ENCODE peak calls at places on chromosomes 7 and 10, in nine cellular contexts. One of them, this sample, is unnamed.

GRCh38 chr7:28296571-28297483 is 115.5 kb upstream of the CREB5 start:
- DNase-seq in occipital lobe: no peak
- DNase-seq in BJ: no peak
- DNase-seq in iPS DF 6.9: no peak
- DNase-seq in activated naive CD4-positive, alpha-beta T cell treated with anti-CD3 and anti-CD28 coated beads for 36 hours: peak
- DNase-seq in left ventricle myocardium inferior: peak
- DNase-seq in GM04503: no peak
- DNase-seq in stimulated activated CD4-positive, alpha-beta T cell treated with anti-CD3 and anti-CD28 coated beads, TNF-alpha, amount 100 ng/mL, for 24 hours: peak
- DNase-seq in cardiac septum: no peak
- DNase-seq in this sample: no peak

GRCh38 chr10:60203993-60204618 is 185.6 kb downstream of the ANK3 start:
- DNase-seq in activated naive CD4-positive, alpha-beta T cell treated with anti-CD3 and anti-CD28 coated beads for 36 hours: no peak
- DNase-seq in BJ: no peak
- DNase-seq in iPS DF 6.9: no peak
- DNase-seq in cardiac septum: no peak
- DNase-seq in GM04503: no peak
- DNase-seq in left ventricle myocardium inferior: no peak
- DNase-seq in occipital lobe: no peak
- DNase-seq in stimulated activated CD4-positive, alpha-beta T cell treated with anti-CD3 and anti-CD28 coated beads, TNF-alpha, amount 100 ng/mL, for 24 hours: no peak
- DNase-seq in this sample: no peak

GRCh38 chr10:20990604-20991003 is 93.5 kb upstream of the NEBL start:
- DNase-seq in GM04503: peak
- DNase-seq in stimulated activated CD4-positive, alpha-beta T cell treated with anti-CD3 and anti-CD28 coated beads, TNF-alpha, amount 100 ng/mL, for 24 hours: no peak
- DNase-seq in iPS DF 6.9: no peak
- DNase-seq in activated naive CD4-positive, alpha-beta T cell treated with anti-CD3 and anti-CD28 coated beads for 36 hours: no peak
- DNase-seq in cardiac septum: no peak
- DNase-seq in BJ: no peak
- DNase-seq in occipital lobe: no peak
- DNase-seq in left ventricle myocardium inferior: no peak
- DNase-seq in this sample: no peak

GRCh38 chr10:13681095-13681494 is 94.3 kb downstream of the PRPF18 start:
- DNase-seq in occipital lobe: no peak
- DNase-seq in BJ: no peak
- DNase-seq in activated naive CD4-positive, alpha-beta T cell treated with anti-CD3 and anti-CD28 coated beads for 36 hours: no peak
- DNase-seq in GM04503: no peak
- DNase-seq in left ventricle myocardium inferior: no peak
- DNase-seq in iPS DF 6.9: no peak
- DNase-seq in stimulated activated CD4-positive, alpha-beta T cell treated with anti-CD3 and anti-CD28 coated beads, TNF-alpha, amount 100 ng/mL, for 24 hours: no peak
- DNase-seq in cardiac septum: no peak
- DNase-seq in this sample: peak

GRCh38 chr10:43255644-43256431 is 11.0 kb downstream of the RASGEF1A start:
- DNase-seq in cardiac septum: peak
- DNase-seq in iPS DF 6.9: peak
- DNase-seq in left ventricle myocardium inferior: no peak
- DNase-seq in BJ: no peak
- DNase-seq in activated naive CD4-positive, alpha-beta T cell treated with anti-CD3 and anti-CD28 coated beads for 36 hours: peak
- DNase-seq in GM04503: no peak
- DNase-seq in occipital lobe: no peak
- DNase-seq in stimulated activated CD4-positive, alpha-beta T cell treated with anti-CD3 and anti-CD28 coated beads, TNF-alpha, amount 100 ng/mL, for 24 hours: no peak
- DNase-seq in this sample: peak

GRCh38 chr10:34796133-34796532 is 19.0 kb downstream of the PARD3 start:
- DNase-seq in stimulated activated CD4-positive, alpha-beta T cell treated with anti-CD3 and anti-CD28 coated beads, TNF-alpha, amount 100 ng/mL, for 24 hours: no peak
- DNase-seq in occipital lobe: no peak
- DNase-seq in iPS DF 6.9: no peak
- DNase-seq in GM04503: no peak
- DNase-seq in cardiac septum: no peak
- DNase-seq in left ventricle myocardium inferior: no peak
- DNase-seq in activated naive CD4-positive, alpha-beta T cell treated with anti-CD3 and anti-CD28 coated beads for 36 hours: no peak
- DNase-seq in BJ: no peak
- DNase-seq in this sample: no peak

GRCh38 chr10:125006921-125007391 is 65.0 kb downstream of the ZRANB1 start:
- DNase-seq in stimulated activated CD4-positive, alpha-beta T cell treated with anti-CD3 and anti-CD28 coated beads, TNF-alpha, amount 100 ng/mL, for 24 hours: no peak
- DNase-seq in iPS DF 6.9: no peak
- DNase-seq in occipital lobe: no peak
- DNase-seq in left ventricle myocardium inferior: no peak
- DNase-seq in activated naive CD4-positive, alpha-beta T cell treated with anti-CD3 and anti-CD28 coated beads for 36 hours: no peak
- DNase-seq in BJ: peak
- DNase-seq in GM04503: peak
- DNase-seq in cardiac septum: peak
- DNase-seq in this sample: peak

GRCh38 chr7:85512802-85513201 is 325.9 kb upstream of the SEMA3D start:
- DNase-seq in cardiac septum: no peak
- DNase-seq in occipital lobe: no peak
- DNase-seq in BJ: no peak
- DNase-seq in GM04503: no peak
- DNase-seq in activated naive CD4-positive, alpha-beta T cell treated with anti-CD3 and anti-CD28 coated beads for 36 hours: no peak
- DNase-seq in left ventricle myocardium inferior: no peak
- DNase-seq in stimulated activated CD4-positive, alpha-beta T cell treated with anti-CD3 and anti-CD28 coated beads, TNF-alpha, amount 100 ng/mL, for 24 hours: no peak
- DNase-seq in iPS DF 6.9: no peak
- DNase-seq in this sample: no peak

GRCh38 chr7:78769551-78770101 is 683.8 kb downstream of the MAGI2 start:
- DNase-seq in stimulated activated CD4-positive, alpha-beta T cell treated with anti-CD3 and anti-CD28 coated beads, TNF-alpha, amount 100 ng/mL, for 24 hours: no peak
- DNase-seq in left ventricle myocardium inferior: no peak
- DNase-seq in activated naive CD4-positive, alpha-beta T cell treated with anti-CD3 and anti-CD28 coated beads for 36 hours: no peak
- DNase-seq in occipital lobe: peak
- DNase-seq in BJ: no peak
- DNase-seq in iPS DF 6.9: no peak
- DNase-seq in cardiac septum: no peak
- DNase-seq in GM04503: no peak
- DNase-seq in this sample: no peak

This sample was measured in spleen.